ENCODE peak calls at places on chromosomes 12 and 14, in ten cellular contexts. One of them, this sample, is unnamed.

GRCh38 chr14:104135121-104135903 is 3.1 kb upstream of the KIF26A start:
- DNase-seq in stomach: no peak
- DNase-seq in upper lobe of right lung: peak; percentile 65
- DNase-seq in WERI-Rb-1: peak; percentile 92
- DNase-seq in pancreas: peak; percentile 23
- DNase-seq in ovary: peak; percentile 20
- DNase-seq in mammary epithelial cell: no peak
- DNase-seq in ascending aorta: no peak
- DNase-seq in upper lobe of left lung: no peak
- DNase-seq in fibroblast of lung: no peak
- DNase-seq in this sample: peak; percentile 57

GRCh38 chr12:13573698-13574321 is 377.3 kb downstream of the EMP1 start:
- DNase-seq in fibroblast of lung: peak; percentile 25
- DNase-seq in stomach: no peak
- DNase-seq in ascending aorta: no peak
- DNase-seq in pancreas: no peak
- DNase-seq in WERI-Rb-1: no peak
- DNase-seq in upper lobe of left lung: no peak
- DNase-seq in mammary epithelial cell: peak; percentile 82
- DNase-seq in ovary: no peak
- DNase-seq in upper lobe of right lung: no peak
- DNase-seq in this sample: no peak

GRCh38 chr12:55068416-55069010 is 48.7 kb downstream of the NEUROD4 start:
- DNase-seq in ascending aorta: no peak
- DNase-seq in mammary epithelial cell: peak; percentile 53
- DNase-seq in WERI-Rb-1: peak; percentile 88
- DNase-seq in ovary: no peak
- DNase-seq in upper lobe of left lung: no peak
- DNase-seq in stomach: no peak
- DNase-seq in pancreas: peak; percentile 28
- DNase-seq in fibroblast of lung: peak; percentile 54
- DNase-seq in upper lobe of right lung: no peak
- DNase-seq in this sample: no peak

GRCh38 chr12:109084425-109084824 is 8.8 kb downstream of the ALKBH2 start:
- DNase-seq in mammary epithelial cell: no peak
- DNase-seq in upper lobe of right lung: no peak
- DNase-seq in ascending aorta: no peak
- DNase-seq in stomach: no peak
- DNase-seq in upper lobe of left lung: no peak
- DNase-seq in fibroblast of lung: no peak
- DNase-seq in ovary: no peak
- DNase-seq in pancreas: no peak
- DNase-seq in WERI-Rb-1: no peak
- DNase-seq in this sample: no peak

GRCh38 chr12:42180990-42181611 is 36.4 kb upstream of the GXYLT1 start:
- DNase-seq in upper lobe of right lung: no peak
- DNase-seq in pancreas: no peak
- DNase-seq in ascending aorta: no peak
- DNase-seq in WERI-Rb-1: no peak
- DNase-seq in stomach: no peak
- DNase-seq in fibroblast of lung: peak; percentile 25
- DNase-seq in upper lobe of left lung: no peak
- DNase-seq in ovary: no peak
- DNase-seq in mammary epithelial cell: peak; percentile 29
- DNase-seq in this sample: no peak

GRCh38 chr12:44748950-44749468 is 127.1 kb downstream of the NELL2 start:
- DNase-seq in fibroblast of lung: no peak
- DNase-seq in stomach: no peak
- DNase-seq in mammary epithelial cell: no peak
- DNase-seq in ovary: no peak
- DNase-seq in upper lobe of left lung: no peak
- DNase-seq in pancreas: no peak
- DNase-seq in ascending aorta: no peak
- DNase-seq in upper lobe of right lung: no peak
- DNase-seq in WERI-Rb-1: no peak
- DNase-seq in this sample: no peak

GRCh38 chr14:58104808-58105207 is 47.2 kb downstream of the ARMH4 start:
- DNase-seq in ascending aorta: no peak
- DNase-seq in WERI-Rb-1: no peak
- DNase-seq in pancreas: no peak
- DNase-seq in ovary: no peak
- DNase-seq in upper lobe of right lung: no peak
- DNase-seq in upper lobe of left lung: no peak
- DNase-seq in stomach: no peak
- DNase-seq in fibroblast of lung: peak; percentile 95
- DNase-seq in mammary epithelial cell: peak; percentile 67
- DNase-seq in this sample: no peak

GRCh38 chr12:9911708-9912107 is 20.5 kb downstream of the CLEC2A start:
- DNase-seq in upper lobe of right lung: no peak
- DNase-seq in pancreas: no peak
- DNase-seq in ovary: no peak
- DNase-seq in stomach: no peak
- DNase-seq in mammary epithelial cell: no peak
- DNase-seq in ascending aorta: no peak
- DNase-seq in WERI-Rb-1: no peak
- DNase-seq in fibroblast of lung: no peak
- DNase-seq in upper lobe of left lung: no peak
- DNase-seq in this sample: no peak

DNA sequence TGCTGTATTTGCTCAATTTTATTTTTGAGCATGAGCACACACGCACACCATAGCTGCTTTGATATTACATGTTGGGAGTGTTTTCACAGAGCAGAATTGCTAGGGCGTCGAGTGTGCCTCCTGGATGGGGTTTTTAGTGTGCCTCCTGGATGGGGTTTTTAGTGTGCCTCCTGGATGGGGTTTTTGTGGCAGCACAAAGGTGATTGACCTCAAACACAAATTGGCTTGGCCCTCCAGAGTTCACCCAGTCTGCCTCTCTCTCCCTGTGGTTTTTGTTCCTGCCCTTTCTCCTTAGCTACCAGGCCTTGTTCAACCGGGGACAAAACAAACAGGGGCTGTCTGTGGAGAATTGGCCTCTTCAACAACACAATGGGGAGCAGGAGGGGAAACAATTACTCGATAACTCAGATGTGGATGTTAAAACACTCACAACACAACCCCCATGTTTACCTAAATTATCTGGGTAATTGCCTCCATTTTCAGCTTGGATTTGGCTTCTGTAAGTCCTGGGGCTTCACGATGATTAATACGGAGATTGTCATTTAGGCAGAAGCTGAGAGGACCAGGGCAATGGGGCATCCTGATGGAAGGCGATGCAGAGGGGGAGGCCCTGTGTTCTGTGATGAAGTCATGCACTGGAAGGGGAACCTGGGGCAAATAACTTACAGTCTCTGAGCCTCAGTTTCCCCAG is 26.9 kb downstream of the TBX3 start:
- DNase-seq in stomach: no peak
- DNase-seq in upper lobe of right lung: no peak
- DNase-seq in mammary epithelial cell: no peak
- DNase-seq in fibroblast of lung: peak; percentile 36
- DNase-seq in ovary: no peak
- DNase-seq in upper lobe of left lung: no peak
- DNase-seq in WERI-Rb-1: no peak
- DNase-seq in ascending aorta: no peak
- DNase-seq in pancreas: no peak
- DNase-seq in this sample: no peak
- H3K4me3 ChIP-seq in stomach: no peak overlapping the region
- H3K4me3 ChIP-seq in upper lobe of right lung: no peak overlapping the region
- H3K4me3 ChIP-seq in mammary epithelial cell: no peak overlapping the region
- H3K4me3 ChIP-seq in fibroblast of lung: no peak overlapping the region
- H3K4me3 ChIP-seq in ovary: no peak overlapping the region
- H3K4me3 ChIP-seq in upper lobe of left lung: no peak overlapping the region
- H3K4me3 ChIP-seq in WERI-Rb-1: no peak overlapping the region
- H3K4me3 ChIP-seq in ascending aorta: no peak overlapping the region
- H3K4me3 ChIP-seq in pancreas: no peak overlapping the region
- H3K4me3 ChIP-seq in this sample: no peak overlapping the region

GRCh38 chr12:98151105-98151504 is 364.3 kb upstream of the TMPO start:
- DNase-seq in WERI-Rb-1: no peak
- DNase-seq in upper lobe of right lung: no peak
- DNase-seq in mammary epithelial cell: no peak
- DNase-seq in pancreas: no peak
- DNase-seq in upper lobe of left lung: no peak
- DNase-seq in fibroblast of lung: no peak
- DNase-seq in ovary: no peak
- DNase-seq in stomach: no peak
- DNase-seq in ascending aorta: no peak
- DNase-seq in this sample: no peak

GRCh38 chr12:98149270-98149669 is 366.1 kb upstream of the TMPO start:
- DNase-seq in mammary epithelial cell: no peak
- DNase-seq in ovary: no peak
- DNase-seq in ascending aorta: no peak
- DNase-seq in fibroblast of lung: no peak
- DNase-seq in upper lobe of left lung: no peak
- DNase-seq in stomach: no peak
- DNase-seq in pancreas: no peak
- DNase-seq in upper lobe of right lung: no peak
- DNase-seq in WERI-Rb-1: no peak
- DNase-seq in this sample: no peak

GRCh38 chr12:98151984-98152383 is 363.4 kb upstream of the TMPO start:
- DNase-seq in WERI-Rb-1: no peak
- DNase-seq in ascending aorta: no peak
- DNase-seq in pancreas: no peak
- DNase-seq in upper lobe of left lung: no peak
- DNase-seq in ovary: no peak
- DNase-seq in upper lobe of right lung: no peak
- DNase-seq in mammary epithelial cell: no peak
- DNase-seq in stomach: no peak
- DNase-seq in fibroblast of lung: no peak
- DNase-seq in this sample: no peak

GRCh38 chr12:98156697-98157096 is 358.7 kb upstream of the TMPO start:
- DNase-seq in ascending aorta: no peak
- DNase-seq in WERI-Rb-1: no peak
- DNase-seq in fibroblast of lung: no peak
- DNase-seq in upper lobe of left lung: no peak
- DNase-seq in upper lobe of right lung: no peak
- DNase-seq in mammary epithelial cell: no peak
- DNase-seq in stomach: no peak
- DNase-seq in pancreas: no peak
- DNase-seq in ovary: no peak
- DNase-seq in this sample: no peak

DNA sequence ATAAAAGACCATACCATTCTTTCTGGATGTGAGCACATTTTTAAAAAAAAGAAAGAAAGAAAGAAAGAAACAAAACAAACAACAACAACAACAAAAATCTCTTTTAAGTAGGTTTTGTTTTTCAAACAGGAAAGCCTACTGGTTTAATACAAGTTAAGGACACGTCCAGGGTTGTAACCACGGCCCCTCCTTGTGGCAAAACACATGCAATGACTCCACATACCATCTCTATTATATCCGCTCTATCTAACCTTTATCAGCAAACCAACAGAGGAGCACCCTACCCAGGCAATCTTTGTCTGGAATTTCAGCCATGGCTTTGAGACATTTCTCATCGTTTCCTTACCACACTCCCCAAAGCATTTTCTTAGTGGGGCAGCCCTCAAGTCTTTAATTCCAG is 360.5 kb upstream of the TMPO start:
- DNase-seq in mammary epithelial cell: peak; percentile 2
- DNase-seq in pancreas: no peak
- DNase-seq in WERI-Rb-1: peak; percentile 66
- DNase-seq in upper lobe of right lung: no peak
- DNase-seq in stomach: no peak
- DNase-seq in ascending aorta: no peak
- DNase-seq in upper lobe of left lung: no peak
- DNase-seq in ovary: no peak
- DNase-seq in fibroblast of lung: peak; percentile 1
- DNase-seq in this sample: no peak
- TF ChIP-seq CTCF in mammary epithelial cell: no peak
- TF ChIP-seq CTCF in pancreas: peak; percentile 7
- TF ChIP-seq CTCF in WERI-Rb-1: peak; percentile 74
- TF ChIP-seq CTCF in upper lobe of right lung: peak; percentile 44
- TF ChIP-seq CTCF in stomach: no peak
- TF ChIP-seq CTCF in ascending aorta: no peak
- TF ChIP-seq CTCF in upper lobe of left lung: no peak
- TF ChIP-seq CTCF in ovary: no peak
- TF ChIP-seq CTCF in fibroblast of lung: no peak
- TF ChIP-seq CTCF in this sample: peak; percentile 18

GRCh38 chr12:83476006-83476405 is 789.3 kb downstream of the TMTC2 start:
- DNase-seq in stomach: no peak
- DNase-seq in upper lobe of left lung: no peak
- DNase-seq in fibroblast of lung: no peak
- DNase-seq in WERI-Rb-1: no peak
- DNase-seq in ascending aorta: no peak
- DNase-seq in mammary epithelial cell: no peak
- DNase-seq in pancreas: no peak
- DNase-seq in upper lobe of right lung: no peak
- DNase-seq in ovary: no peak
- DNase-seq in this sample: no peak

GRCh38 chr12:83476695-83477094 is 790.0 kb downstream of the TMTC2 start:
- DNase-seq in ascending aorta: no peak
- DNase-seq in mammary epithelial cell: no peak
- DNase-seq in fibroblast of lung: no peak
- DNase-seq in stomach: no peak
- DNase-seq in pancreas: no peak
- DNase-seq in ovary: no peak
- DNase-seq in WERI-Rb-1: no peak
- DNase-seq in upper lobe of right lung: no peak
- DNase-seq in upper lobe of left lung: no peak
- DNase-seq in this sample: no peak

GRCh38 chr12:83474369-83474768 is 787.7 kb downstream of the TMTC2 start:
- DNase-seq in upper lobe of left lung: no peak
- DNase-seq in WERI-Rb-1: no peak
- DNase-seq in stomach: no peak
- DNase-seq in pancreas: no peak
- DNase-seq in ovary: no peak
- DNase-seq in ascending aorta: no peak
- DNase-seq in upper lobe of right lung: no peak
- DNase-seq in fibroblast of lung: no peak
- DNase-seq in mammary epithelial cell: no peak
- DNase-seq in this sample: no peak

GRCh38 chr12:83477706-83478105 is 791.0 kb downstream of the TMTC2 start:
- DNase-seq in ascending aorta: no peak
- DNase-seq in stomach: no peak
- DNase-seq in upper lobe of right lung: no peak
- DNase-seq in WERI-Rb-1: no peak
- DNase-seq in ovary: no peak
- DNase-seq in pancreas: no peak
- DNase-seq in upper lobe of left lung: no peak
- DNase-seq in fibroblast of lung: no peak
- DNase-seq in mammary epithelial cell: peak; percentile 34
- DNase-seq in this sample: no peak

DNA sequence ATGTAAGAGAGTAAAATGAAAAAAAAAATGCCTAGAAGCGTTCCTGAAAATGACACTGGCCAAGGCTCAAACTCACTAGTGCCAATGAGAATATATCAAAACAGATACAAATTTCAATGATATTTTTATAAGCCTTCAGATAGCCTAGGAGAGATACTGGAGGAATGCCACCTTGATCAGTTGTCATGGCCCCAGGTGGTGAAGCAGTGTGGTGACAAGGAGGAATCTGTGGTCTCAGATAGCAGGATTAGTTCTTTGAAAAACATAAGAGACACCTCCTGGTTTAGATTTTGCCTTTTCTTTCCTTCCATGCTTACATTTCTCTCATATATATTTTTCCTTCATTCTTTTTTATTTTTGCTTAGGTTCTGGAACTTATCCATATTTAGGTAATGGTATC is 790.6 kb downstream of the TMTC2 start:
- DNase-seq in pancreas: no peak
- DNase-seq in upper lobe of left lung: no peak
- DNase-seq in upper lobe of right lung: no peak
- DNase-seq in ovary: no peak
- DNase-seq in WERI-Rb-1: no peak
- DNase-seq in mammary epithelial cell: no peak
- DNase-seq in stomach: no peak
- DNase-seq in ascending aorta: no peak
- DNase-seq in fibroblast of lung: no peak
- DNase-seq in this sample: no peak
- H3K27me3 ChIP-seq in pancreas: no peaks in the 10 kb centered on the region
- H3K27me3 ChIP-seq in upper lobe of left lung: no peaks in the 10 kb centered on the region
- H3K27me3 ChIP-seq in upper lobe of right lung: no peaks in the 10 kb centered on the region
- H3K27me3 ChIP-seq in ovary: no peaks in the 10 kb centered on the region
- H3K27me3 ChIP-seq in WERI-Rb-1: no peaks in the 10 kb centered on the region
- H3K27me3 ChIP-seq in mammary epithelial cell: no peaks in the 10 kb centered on the region
- H3K27me3 ChIP-seq in stomach: no peaks in the 10 kb centered on the region
- H3K27me3 ChIP-seq in ascending aorta: no peaks in the 10 kb centered on the region
- H3K27me3 ChIP-seq in fibroblast of lung: no peaks in the 10 kb centered on the region
- H3K27me3 ChIP-seq in this sample: no peaks in the 10 kb centered on the region

GRCh38 chr14:22493753-22494152 is 95.3 kb downstream of the DAD1 start:
- DNase-seq in ascending aorta: no peak
- DNase-seq in ovary: no peak
- DNase-seq in mammary epithelial cell: no peak
- DNase-seq in stomach: no peak
- DNase-seq in WERI-Rb-1: no peak
- DNase-seq in upper lobe of left lung: no peak
- DNase-seq in upper lobe of right lung: no peak
- DNase-seq in pancreas: no peak
- DNase-seq in fibroblast of lung: no peak
- DNase-seq in this sample: no peak
- H3K4me3 ChIP-seq in ascending aorta: no peak overlapping the region
- H3K4me3 ChIP-seq in ovary: no peak overlapping the region
- H3K4me3 ChIP-seq in mammary epithelial cell: no peak overlapping the region
- H3K4me3 ChIP-seq in stomach: no peak overlapping the region
- H3K4me3 ChIP-seq in WERI-Rb-1: no peak overlapping the region
- H3K4me3 ChIP-seq in upper lobe of left lung: no peak overlapping the region
- H3K4me3 ChIP-seq in upper lobe of right lung: no peak overlapping the region
- H3K4me3 ChIP-seq in pancreas: no peak overlapping the region
- H3K4me3 ChIP-seq in fibroblast of lung: no peak overlapping the region
- H3K4me3 ChIP-seq in this sample: no peak overlapping the region

This sample was measured in psoas muscle.